ENCODE peak calls at places on chromosomes 11 and 22, in four cellular contexts. S is activated CD8-positive, alpha-beta T cell treated with anti-CD3 and anti-CD28 coated beads for 36 hours; K is AG09309; W is stimulated activated CD4-positive, alpha-beta T cell treated with anti-CD3 and anti-CD28 coated beads, Interleukin-1b, Interleukin-23, amount 100 ng/mL, for 1 hour. U is an unnamed sample.

GRCh38 chr22:22908941-22909604 is 21.5 kb downstream of the IGLL5 start:
- DNase-seq in S (no peak), W (no peak), K (no peak), U (no peak)

GRCh38 chr11:103332409-103332808 is 223.2 kb downstream of the DYNC2H1 start:
- DNase-seq in S (no peak), K (no peak), W (no peak), U (no peak)

GRCh38 chr11:119101367-119101758 is 290 bp downstream of the DPAGT1 start:
- DNase-seq in S (no peak), K (no peak), W (no peak), U (peak; percentile 46)

GRCh38 chr22:24333301-24333700 is 62.7 kb downstream of the SPECC1L start:
- DNase-seq in K (peak; percentile 37), S (no peak), W (no peak), U (peak; percentile 78)

GRCh38 chr11:132263875-132264274 is 893.5 kb downstream of the NTM start:
- DNase-seq in W (no peak), K (no peak), S (no peak), U (no peak)

GRCh38 chr11:125374398-125374797 is 121.7 kb downstream of the FEZ1 start:
- DNase-seq in K (no peak), W (no peak), S (no peak), U (no peak)

GRCh38 chr11:57779275-57779674 is 17.7 kb downstream of the CTNND1 start:
- DNase-seq in K (no peak), W (no peak), S (no peak), U (peak; percentile 78)

GRCh38 chr11:117300301-117300700 is 9.2 kb downstream of the BACE1-AS start:
- DNase-seq in S (no peak), W (no peak), K (no peak), U (no peak)

GRCh38 chr11:134658481-134659080 is 246.5 kb upstream of the B3GAT1 start:
- DNase-seq in K (no peak), W (no peak), S (no peak), U (no peak)

GRCh38 chr11:73404048-73404447 is 27.8 kb downstream of the RELT start:
- DNase-seq in W (no peak), S (no peak), K (no peak), U (peak; percentile 74)

GRCh38 chr11:67379061-67380058 is 6.0 kb upstream of the CLCF1 start:
- DNase-seq in S (no peak), W (no peak), K (no peak), U (no peak)

GRCh38 chr22:46067159-46068111 is 82.9 kb upstream of the PPARA start:
- DNase-seq in K (no peak), W (no peak), S (no peak), U (peak; percentile 62)

GRCh38 chr22:19962909-19963806 is 21.5 kb upstream of the TXNRD2 start:
- DNase-seq in S (peak; percentile 68), W (no peak), K (no peak), U (peak; percentile 59)

GRCh38 chr11:75024764-75025211 is 36.1 kb downstream of the NEU3 start:
- DNase-seq in S (no peak), W (no peak), K (no peak), U (no peak)

GRCh38 chr11:12027844-12028243 is 19.4 kb upstream of the DKK3 start:
- DNase-seq in W (no peak), K (no peak), S (no peak), U (no peak)

GRCh38 chr22:39290248-39290720 is 29.1 kb downstream of the RPL3 start:
- DNase-seq in K (no peak), S (no peak), W (no peak), U (no peak)

U was measured in LHCN-M2.